ENCODE peak calls at places on chromosomes 16 and 17, in five cellular contexts. P is neuronal stem cell, M is mesenchymal stem cell, W is H1, Z is trophoblast cell. S is an unnamed sample.

GRCh38 chr17:65370669-65371126 is 190.8 kb downstream of the AXIN2 start:
- DNase-seq in M (no peak), W (no peak), P (no peak), Z (no peak), S (no peak)

GRCh38 chr16:60166-60565 is 6.5 kb downstream of the SNRNP25 start:
- DNase-seq in M (no peak), Z (peak; percentile 18), P (no peak), W (no peak), S (no peak)

GRCh38 chr16:12143776-12144175 is 167.2 kb downstream of the SNX29 start:
- DNase-seq in P (no peak), Z (no peak), M (no peak), W (no peak), S (no peak)

GRCh38 chr16:12096162-12096781 is 119.7 kb downstream of the SNX29 start:
- DNase-seq in W (no peak), M (peak; percentile 55), P (no peak), Z (peak; percentile 46), S (no peak)

GRCh38 chr17:8192070-8192815 is 2.3 kb upstream of the BORCS6 start:
- DNase-seq in M (peak; percentile 86), W (peak; percentile 82), P (peak; percentile 80), Z (peak; percentile 90), S (peak; percentile 97)

GRCh38 chr16:48560692-48561091 is 49.3 kb downstream of the N4BP1 start:
- DNase-seq in M (no peak), W (no peak), Z (no peak), P (no peak), S (no peak)

GRCh38 chr17:31397256-31397939 is 5.9 kb downstream of the RAB11FIP4 start:
- DNase-seq in P (no peak), W (peak; percentile 36), Z (no peak), M (no peak), S (peak; percentile 23)

GRCh38 chr16:48432136-48432535 is 46.9 kb upstream of the SIAH1 start:
- DNase-seq in M (no peak), Z (no peak), W (no peak), P (no peak), S (no peak)

GRCh38 chr17:58320163-58320558 is 8.4 kb downstream of the TSPOAP1 start:
- DNase-seq in W (no peak), Z (no peak), M (no peak), P (no peak), S (no peak)

GRCh38 chr16:64469906-64470702 is 651.8 kb downstream of the CDH11 start:
- DNase-seq in P (no peak), M (no peak), W (no peak), Z (no peak), S (no peak)

GRCh38 chr16:58940609-58941008 is 206.5 kb upstream of the GOT2 start:
- DNase-seq in W (no peak), M (no peak), P (no peak), Z (no peak), S (no peak)

DNA sequence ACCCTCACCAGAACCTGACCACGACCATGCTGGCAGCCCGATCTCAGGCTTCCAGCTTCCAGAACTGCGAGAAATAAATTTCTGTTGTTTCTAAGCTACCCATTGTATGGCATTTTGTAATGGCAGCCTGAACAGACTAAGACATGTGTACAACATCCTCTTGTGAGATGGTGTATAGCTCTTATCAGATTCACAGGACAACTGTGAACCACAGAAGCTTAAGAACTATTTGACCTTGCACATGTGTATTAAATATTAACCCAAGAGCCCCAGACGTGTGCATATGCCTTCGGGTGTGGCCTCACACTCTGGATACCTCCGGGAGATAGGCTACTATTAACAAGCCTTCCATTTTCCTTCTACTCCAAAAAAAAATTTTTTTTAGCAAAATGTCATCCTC is 248.9 kb downstream of the SLC39A11 start:
- DNase-seq in W (no peak), P (no peak), Z (no peak), M (no peak), S (no peak)
- H2BK12ac ChIP-seq in W (no peak overlapping the region), P (no peak overlapping the region), Z (no peak overlapping the region), M (no peak overlapping the region), S (no peak overlapping the region)

GRCh38 chr17:44829558-44830358 is at the start of gene GJC1:
- DNase-seq in P (peak; percentile 56), M (peak; percentile 50), Z (no peak), W (peak; percentile 83), S (peak; percentile 58)

GRCh38 chr17:44828919-44829557 is 1.0 kb downstream of the GJC1 start:
- DNase-seq in P (no peak), M (peak; percentile 46), W (no peak), Z (peak; percentile 34), S (no peak)

GRCh38 chr17:44832821-44833220 is 2.7 kb upstream of the GJC1 start:
- DNase-seq in M (no peak), W (no peak), P (no peak), Z (no peak), S (no peak)

GRCh38 chr17:44830359-44831269 is 527 bp upstream of the GJC1 start:
- DNase-seq in W (peak; percentile 72), Z (peak; percentile 27), P (no peak), M (peak; percentile 51), S (peak; percentile 73)

DNA sequence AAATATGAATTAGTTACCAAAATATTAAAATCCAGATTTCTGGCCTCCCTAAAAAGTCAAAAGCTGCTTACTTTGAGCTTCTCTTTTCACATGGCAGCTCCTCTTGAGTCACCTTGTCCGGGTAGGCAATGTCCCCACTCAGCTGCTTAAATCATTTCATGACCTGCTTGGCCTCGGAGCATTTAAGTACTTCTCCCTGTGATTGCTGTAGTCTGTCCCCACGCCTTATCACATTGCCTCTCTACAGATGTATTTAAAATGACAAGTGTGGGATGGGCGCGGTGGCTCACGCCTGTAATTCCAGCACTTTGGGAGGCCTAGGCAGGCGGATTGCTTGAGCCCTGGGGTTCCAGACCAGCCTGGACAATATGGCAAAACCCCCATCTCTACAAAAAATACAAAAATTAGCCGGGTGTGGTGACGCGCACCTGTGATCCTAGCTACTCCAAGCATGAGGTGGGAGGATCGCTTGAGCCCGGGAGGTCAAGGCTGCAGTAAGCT is 1.2 kb upstream of the GJC1 start:
- DNase-seq in W (no peak), P (no peak), M (no peak), Z (no peak), S (peak; percentile 40)
- H2BK12ac ChIP-seq in W (peak overlapping the region; percentile 82), P (no peak overlapping the region), M (no peak overlapping the region), Z (no peak overlapping the region), S (no peak overlapping the region)

GRCh38 chr16:51041546-51041945 is 109.5 kb downstream of the SALL1 start:
- DNase-seq in P (no peak), W (no peak), M (no peak), Z (no peak), S (no peak)

GRCh38 chr16:51048544-51048943 is 102.5 kb downstream of the SALL1 start:
- DNase-seq in Z (no peak), P (no peak), W (no peak), M (no peak), S (no peak)

GRCh38 chr16:51049276-51049675 is 101.8 kb downstream of the SALL1 start:
- DNase-seq in W (no peak), P (no peak), M (no peak), Z (peak; percentile 68), S (no peak)

GRCh38 chr16:51040637-51041036 is 110.4 kb downstream of the SALL1 start:
- DNase-seq in W (no peak), Z (no peak), M (no peak), P (no peak), S (no peak)

DNA sequence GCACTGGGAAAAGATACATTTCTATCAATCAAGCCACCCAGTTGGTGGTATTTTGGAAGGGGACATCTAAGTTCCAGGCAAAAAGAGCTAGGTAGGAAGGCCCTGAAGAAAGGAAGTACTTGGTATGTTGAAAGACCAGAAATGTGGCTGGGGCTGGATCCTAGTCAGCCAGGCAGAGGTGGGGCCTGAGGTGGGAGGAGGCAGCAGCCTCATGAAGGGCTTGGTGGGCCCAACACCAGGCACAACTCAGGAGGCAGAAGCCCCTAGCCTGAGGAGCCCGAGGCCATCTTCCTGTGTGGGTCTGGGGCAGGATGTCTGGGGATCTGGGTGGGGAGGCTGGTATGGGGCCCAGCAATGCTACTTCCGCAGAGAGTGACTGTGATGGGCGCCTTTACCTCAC is 105.9 kb downstream of the SALL1 start:
- DNase-seq in P (no peak), Z (no peak), W (no peak), M (no peak), S (no peak)
- H2BK12ac ChIP-seq in P (no peak overlapping the region), Z (no peak overlapping the region), W (no peak overlapping the region), M (no peak overlapping the region), S (no peak overlapping the region)

DNA sequence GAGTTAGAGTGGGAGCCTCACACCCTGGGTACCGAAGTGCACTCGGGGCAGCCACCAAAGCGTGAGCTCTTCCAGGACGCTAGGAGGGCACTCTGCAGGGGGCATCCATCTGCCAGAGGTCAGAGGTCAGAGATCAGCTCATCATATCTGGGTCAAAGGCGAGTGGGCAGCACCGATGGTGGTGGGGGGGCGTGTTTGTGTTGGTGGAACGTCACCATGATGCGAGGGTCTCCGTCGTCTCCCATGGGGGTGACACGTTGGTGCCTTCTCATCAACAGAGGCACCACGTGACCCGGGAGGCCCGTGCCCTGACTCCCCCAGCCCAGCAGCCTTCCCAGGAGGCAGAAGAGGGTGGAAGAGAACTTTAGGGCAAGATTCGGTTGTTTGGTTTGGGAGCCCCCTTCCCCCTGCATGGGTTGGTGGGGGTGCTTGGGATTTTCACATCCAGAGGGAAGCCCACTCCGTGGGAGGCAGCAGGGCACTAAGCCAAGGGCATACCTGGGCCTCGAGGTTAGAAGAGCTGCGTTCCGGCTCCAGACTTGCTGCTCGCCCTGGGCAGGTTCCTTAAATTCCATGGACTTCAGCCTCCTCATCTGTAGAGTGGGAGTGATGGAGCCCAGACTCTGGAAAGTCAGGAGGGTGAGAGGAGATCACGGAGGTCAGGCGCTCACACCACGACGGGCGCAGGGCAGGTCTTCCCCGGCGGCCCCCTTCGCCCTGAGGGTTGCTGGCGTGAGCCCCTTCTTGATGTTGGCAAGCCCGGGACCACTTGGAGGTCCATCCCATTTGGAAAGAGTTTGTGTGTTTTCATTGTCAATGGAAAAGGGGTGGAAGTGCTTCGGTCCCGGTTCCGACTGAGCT is 14.0 kb downstream of the CRISPLD2 start:
- DNase-seq in P (no peak), Z (no peak), M (no peak), W (no peak), S (no peak)
- H2BK12ac ChIP-seq in P (peak overlapping the region; percentile 41), Z (peak overlapping the region; percentile 89), M (peak overlapping the region; percentile 4), W (no peak overlapping the region), S (no peak overlapping the region)

GRCh38 chr17:52157161-52157560 is 1.4 kb downstream of the CA10 start:
- DNase-seq in P (no peak), W (no peak), M (no peak), Z (no peak), S (peak; percentile 48)

GRCh38 chr17:52159810-52160578 is 1.5 kb upstream of the CA10 start:
- DNase-seq in W (no peak), Z (no peak), M (no peak), P (no peak), S (peak; percentile 34)

GRCh38 chr17:52158450-52159042 is at the start of gene CA10:
- DNase-seq in W (peak; percentile 81), Z (no peak), P (peak; percentile 43), M (no peak), S (peak; percentile 91)

GRCh38 chr17:52157603-52158449 is 688 bp downstream of the CA10 start:
- DNase-seq in W (peak; percentile 72), Z (no peak), P (peak; percentile 18), M (no peak), S (peak; percentile 73)

GRCh38 chr17:52159159-52159809 is 770 bp upstream of the CA10 start:
- DNase-seq in P (no peak), W (no peak), M (no peak), Z (no peak), S (peak; percentile 39)
- H2BK12ac ChIP-seq in P (no peak overlapping the region), W (no peak overlapping the region), M (no peak overlapping the region), Z (no peak overlapping the region), S (no peak overlapping the region)

GRCh38 chr16:69366431-69366830 is 14.8 kb upstream of the TMED6 start:
- DNase-seq in P (no peak), Z (no peak), W (no peak), M (no peak), S (no peak)
- H2BK12ac ChIP-seq in P (no peak overlapping the region), Z (no peak overlapping the region), W (no peak overlapping the region), M (no peak overlapping the region), S (no peak overlapping the region)